ENCODE peak calls at places on chromosomes 3 and 15, in eight cellular contexts. H is fibroblast of pulmonary artery, D is BE2C, T is uterus, Z is foreskin keratinocyte, V is progenitor cell of endocrine pancreas, O is GM06990, A is cardiac fibroblast. B is an unnamed sample.

GRCh38 chr15:77031376-77032050 is 36.6 kb downstream of the PSTPIP1 start:
- DNase-seq in H (no peak), D (peak), T (peak), Z (no peak), V (peak), O (peak), A (no peak), B (no peak)

GRCh38 chr15:76065267-76065666 is 5.5 kb downstream of the TMEM266 start:
- DNase-seq in H (no peak), D (no peak), T (no peak), Z (no peak), V (no peak), O (no peak), A (no peak), B (no peak)

GRCh38 chr3:3800076-3800448 is 831 bp downstream of the LRRN1 start:
- DNase-seq in H (no peak), D (no peak), T (no peak), Z (no peak), V (peak), O (no peak), A (no peak), B (no peak)

GRCh38 chr15:58590236-58590635 is 158.4 kb downstream of the LIPC start:
- DNase-seq in H (no peak), D (no peak), T (no peak), Z (peak), V (no peak), O (no peak), A (no peak), B (no peak)

GRCh38 chr3:62143843-62144450 is 229.4 kb downstream of the FEZF2 start:
- DNase-seq in H (no peak), D (no peak), T (no peak), Z (no peak), V (no peak), O (no peak), A (no peak), B (no peak)

GRCh38 chr3:48563382-48563918 is at the start of gene UCN2:
- DNase-seq in H (peak), D (no peak), T (no peak), Z (no peak), V (no peak), O (no peak), A (peak), B (no peak)

GRCh38 chr15:66573719-66574641 is 8.2 kb upstream of the LCTL start:
- DNase-seq in H (peak), D (no peak), T (no peak), Z (no peak), V (no peak), O (no peak), A (peak), B (no peak)

GRCh38 chr3:100155105-100155504 is 40.8 kb upstream of the FILIP1L start:
- DNase-seq in H (peak), D (no peak), T (no peak), Z (no peak), V (no peak), O (no peak), A (peak), B (no peak)

GRCh38 chr3:79154861-79155260 is 612.9 kb downstream of the ROBO1 start:
- DNase-seq in H (no peak), D (no peak), T (no peak), Z (no peak), V (no peak), O (no peak), A (no peak), B (no peak)

GRCh38 chr15:64460737-64461576 is 579 bp downstream of the ZNF609 start:
- DNase-seq in H (peak), D (peak), T (peak), Z (peak), V (peak), O (peak), A (peak), B (peak)

GRCh38 chr15:62142736-62143135 is 22.3 kb downstream of the C2CD4B start:
- DNase-seq in H (peak), D (no peak), T (no peak), Z (no peak), V (no peak), O (no peak), A (peak), B (no peak)

GRCh38 chr15:38354321-38354929 is 99.5 kb upstream of the FAM98B start:
- DNase-seq in H (peak), D (peak), T (peak), Z (peak), V (peak), O (peak), A (peak), B (no peak)
- TF ChIP-seq CTCF in H (peak), D (peak), T (peak), Z (peak), V (peak), O (peak), A (peak), B (peak)

DNA sequence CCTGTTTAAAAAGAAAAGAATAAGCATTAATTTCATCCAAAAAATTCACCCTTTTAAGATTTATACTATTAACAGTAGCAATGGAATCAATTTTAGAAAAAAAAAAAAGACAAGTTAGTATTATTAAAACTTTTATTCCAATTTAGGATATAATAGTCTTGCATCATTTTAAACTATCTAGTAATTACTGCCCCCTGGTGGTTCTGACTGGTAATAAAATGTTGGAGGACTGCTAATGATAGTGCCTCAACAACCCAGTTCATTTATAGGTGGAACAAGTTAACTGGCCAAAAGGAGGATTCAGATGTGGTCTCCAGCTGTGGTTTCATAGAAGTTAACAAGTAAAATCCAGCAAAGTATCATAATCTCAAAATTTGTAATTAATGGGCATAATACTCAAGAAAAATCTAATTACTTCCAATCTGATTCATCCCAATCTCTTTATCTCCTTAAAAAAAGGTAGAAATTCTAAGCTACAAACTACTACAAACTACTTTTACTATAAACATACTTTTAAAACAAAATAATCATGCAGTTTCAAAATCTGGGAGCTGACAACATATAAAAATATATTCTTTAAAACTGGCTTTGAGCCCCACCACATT is 30.7 kb upstream of the WDR49 start:
- DNase-seq in H (peak), D (peak), T (peak), Z (no peak), V (peak), O (peak), A (peak), B (no peak)
- TF ChIP-seq CTCF in H (peak), D (peak), T (peak), Z (peak), V (peak), O (peak), A (peak), B (peak)

GRCh38 chr15:28881170-28881569 is 4.6 kb upstream of the APBA2 start:
- DNase-seq in H (peak), D (no peak), T (no peak), Z (no peak), V (no peak), O (no peak), A (peak), B (no peak)

GRCh38 chr15:28880680-28881079 is 5.1 kb upstream of the APBA2 start:
- DNase-seq in H (no peak), D (no peak), T (no peak), Z (no peak), V (no peak), O (no peak), A (no peak), B (no peak)

GRCh38 chr15:28879551-28879950 is 6.2 kb upstream of the APBA2 start:
- DNase-seq in H (no peak), D (no peak), T (no peak), Z (no peak), V (no peak), O (no peak), A (no peak), B (no peak)

GRCh38 chr15:28884151-28884940 is 1.4 kb upstream of the APBA2 start:
- DNase-seq in H (no peak), D (no peak), T (no peak), Z (no peak), V (no peak), O (no peak), A (no peak), B (no peak)

DNA sequence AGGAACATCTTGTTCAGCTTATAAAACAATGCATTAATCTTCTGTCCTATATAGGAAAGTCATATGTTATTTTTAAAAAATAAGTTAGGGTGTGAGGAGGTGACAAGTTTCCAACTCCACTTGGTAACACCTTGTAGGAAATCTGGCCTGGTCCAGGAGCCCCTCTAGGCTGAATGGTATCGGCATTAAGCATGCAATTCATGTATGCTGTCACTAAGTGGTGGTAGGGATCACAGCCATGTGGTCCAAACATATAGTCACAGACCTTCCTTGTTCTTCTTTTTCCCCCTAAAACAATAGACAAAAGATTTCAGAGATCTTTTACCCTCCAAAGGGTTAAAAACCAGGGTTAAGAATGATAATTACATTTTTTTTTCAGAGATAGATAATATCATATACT is 4.2 kb upstream of the APBA2 start:
- DNase-seq in H (peak), D (no peak), T (no peak), Z (no peak), V (no peak), O (no peak), A (no peak), B (no peak)
- TF ChIP-seq CTCF in H (peak), D (peak), T (no peak), Z (no peak), V (no peak), O (no peak), A (no peak), B (no peak)

GRCh38 chr15:85828869-85829268 is 34.1 kb upstream of the KLHL25 start:
- DNase-seq in H (no peak), D (no peak), T (no peak), Z (no peak), V (no peak), O (no peak), A (no peak), B (no peak)

GRCh38 chr15:85828026-85828597 is 33.4 kb upstream of the KLHL25 start:
- DNase-seq in H (no peak), D (no peak), T (no peak), Z (no peak), V (no peak), O (no peak), A (no peak), B (no peak)

GRCh38 chr15:85834651-85835050 is 39.9 kb upstream of the KLHL25 start:
- DNase-seq in H (no peak), D (no peak), T (no peak), Z (no peak), V (no peak), O (no peak), A (no peak), B (no peak)

GRCh38 chr15:85832389-85832788 is 37.7 kb upstream of the KLHL25 start:
- DNase-seq in H (no peak), D (no peak), T (no peak), Z (no peak), V (no peak), O (no peak), A (no peak), B (no peak)

DNA sequence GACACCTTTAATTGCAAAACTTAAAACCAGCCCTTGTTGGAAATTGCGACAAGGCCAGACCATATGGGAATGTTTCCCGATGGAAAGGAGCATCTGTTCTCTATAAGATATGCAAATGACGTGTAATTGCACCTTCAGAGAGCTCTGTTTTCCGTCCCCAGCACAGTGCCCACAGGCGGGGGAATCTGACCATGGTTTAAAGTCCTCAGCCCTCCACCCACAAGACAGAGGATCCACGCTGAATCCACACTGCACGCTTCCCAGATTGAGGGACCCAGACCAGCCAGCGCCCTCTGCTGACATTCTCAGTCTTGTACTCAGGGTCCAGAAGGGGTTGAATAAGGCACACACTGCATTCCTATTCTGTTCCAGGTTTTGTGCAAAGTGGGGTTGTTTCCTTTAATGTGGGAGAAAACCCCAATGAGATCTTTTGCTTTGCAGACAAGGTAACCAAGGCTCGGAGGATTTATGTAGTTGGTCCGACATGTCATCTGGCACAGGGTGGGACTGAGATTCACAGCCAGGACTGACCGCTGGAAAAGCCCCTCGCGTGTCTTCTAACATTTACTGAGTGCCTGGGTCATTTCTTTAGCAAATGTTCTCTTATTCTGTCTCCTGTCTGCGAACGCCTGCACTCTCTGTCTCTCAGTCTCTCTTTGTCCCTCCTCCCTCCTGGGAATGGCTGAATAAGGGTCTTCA is 36.8 kb upstream of the KLHL25 start:
- DNase-seq in H (peak), D (peak), T (peak), Z (no peak), V (peak), O (no peak), A (peak), B (peak)
- TF ChIP-seq CTCF in H (peak), D (peak), T (peak), Z (peak), V (peak), O (peak), A (peak), B (peak)

DNA sequence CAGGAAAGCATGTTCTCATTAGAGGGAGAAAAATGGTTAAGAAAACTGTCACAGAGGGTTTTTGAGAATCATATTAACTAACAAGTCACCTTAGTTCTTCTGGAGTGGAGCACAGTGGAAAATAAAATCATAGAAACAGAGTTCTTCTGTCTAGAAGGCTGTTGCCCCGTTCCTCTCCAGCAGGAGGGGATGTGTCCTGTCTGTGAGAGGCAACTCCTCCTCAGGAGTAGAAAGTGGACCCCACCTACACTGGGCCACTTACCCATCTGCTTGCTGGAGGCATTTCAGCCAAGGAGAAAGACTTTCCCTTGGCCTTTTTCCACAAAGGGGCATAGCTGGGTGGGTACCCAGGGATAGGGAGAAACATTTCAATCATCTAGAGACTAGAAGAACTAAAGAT is 106.6 kb downstream of the SSR3 start:
- DNase-seq in H (peak), D (peak), T (no peak), Z (no peak), V (no peak), O (no peak), A (peak), B (no peak)
- TF ChIP-seq CTCF in H (peak), D (peak), T (no peak), Z (peak), V (peak), O (peak), A (peak), B (no peak)

GRCh38 chr15:79466488-79466887 is 34.4 kb downstream of the MINAR1 start:
- DNase-seq in H (no peak), D (no peak), T (no peak), Z (no peak), V (no peak), O (no peak), A (no peak), B (no peak)

GRCh38 chr15:79467865-79468586 is 35.9 kb downstream of the MINAR1 start:
- DNase-seq in H (peak), D (no peak), T (no peak), Z (no peak), V (no peak), O (no peak), A (peak), B (no peak)

GRCh38 chr15:79459666-79460065 is 27.5 kb downstream of the MINAR1 start:
- DNase-seq in H (no peak), D (no peak), T (no peak), Z (no peak), V (no peak), O (no peak), A (no peak), B (no peak)

GRCh38 chr15:79463043-79463780 is 31.1 kb downstream of the MINAR1 start:
- DNase-seq in H (no peak), D (no peak), T (no peak), Z (no peak), V (no peak), O (no peak), A (no peak), B (no peak)

GRCh38 chr15:79463781-79464270 is 31.7 kb downstream of the MINAR1 start:
- DNase-seq in H (no peak), D (no peak), T (no peak), Z (no peak), V (no peak), O (no peak), A (no peak), B (no peak)
- TF ChIP-seq CTCF in H (no peak), D (no peak), T (no peak), Z (no peak), V (no peak), O (no peak), A (no peak), B (no peak)